ENCODE peak calls at places on chromosome 11, in four cellular contexts. X is CD4-positive, alpha-beta memory T cell; T is right atrium auricular region; R is PC-3. Z is an unnamed sample.

GRCh38 chr11:12280838-12281565 is 96.4 kb upstream of the PARVA start:
- DNase-seq in X (no peak), T (peak; percentile 58), R (no peak), Z (no peak)

GRCh38 chr11:122095950-122096942 is 19.8 kb downstream of the BLID start:
- DNase-seq in X (no peak), T (no peak), R (peak; percentile 51), Z (no peak)

GRCh38 chr11:56474729-56475128 is 1.6 kb upstream of the OR5M3 start:
- DNase-seq in X (no peak), T (no peak), R (no peak), Z (no peak)

GRCh38 chr11:11401960-11402359 is 48.9 kb upstream of the CSNK2A3 start:
- DNase-seq in X (no peak), T (no peak), R (no peak), Z (no peak)

GRCh38 chr11:124297921-124298320 is 15.8 kb downstream of the OR8D1 start:
- DNase-seq in X (no peak), T (no peak), R (no peak), Z (no peak)

GRCh38 chr11:132831272-132831671 is 701.0 kb downstream of the OPCML start:
- DNase-seq in X (no peak), T (no peak), R (no peak), Z (no peak)

GRCh38 chr11:62245271-62245753 is 3.3 kb downstream of the SCGB1D2 start:
- DNase-seq in X (no peak), T (no peak), R (peak; percentile 63), Z (no peak)

GRCh38 chr11:101912823-101913284 is 2.0 kb upstream of the CEP126 start:
- DNase-seq in X (no peak), T (no peak), R (peak; percentile 71), Z (no peak)

GRCh38 chr11:44835326-44835725 is 108.6 kb downstream of the TSPAN18 start:
- DNase-seq in X (no peak), T (no peak), R (no peak), Z (no peak)

GRCh38 chr11:13030857-13031256 is 21.7 kb downstream of the RASSF10 start:
- DNase-seq in X (no peak), T (no peak), R (no peak), Z (no peak)

GRCh38 chr11:105827906-105828305 is 194.1 kb downstream of the MSANTD4 start:
- DNase-seq in X (no peak), T (no peak), R (no peak), Z (no peak)

GRCh38 chr11:128933481-128934178 is 9.0 kb downstream of the TP53AIP1 start:
- DNase-seq in X (no peak), T (no peak), R (no peak), Z (no peak)

GRCh38 chr11:108218455-108218854 is 4.0 kb downstream of the NPAT start:
- DNase-seq in X (no peak), T (no peak), R (peak; percentile 24), Z (no peak)

GRCh38 chr11:65433657-65434056 is 11.1 kb downstream of the NEAT1 start:
- DNase-seq in X (no peak), T (peak; percentile 46), R (no peak), Z (no peak)
- H3K4me1 ChIP-seq in X (peaks cover 76% of the 10 kb centered on the region), T (peaks cover 88% of the 10 kb centered on the region), R (peaks cover 4% of the 10 kb centered on the region), Z (peaks cover 20% of the 10 kb centered on the region)

DNA sequence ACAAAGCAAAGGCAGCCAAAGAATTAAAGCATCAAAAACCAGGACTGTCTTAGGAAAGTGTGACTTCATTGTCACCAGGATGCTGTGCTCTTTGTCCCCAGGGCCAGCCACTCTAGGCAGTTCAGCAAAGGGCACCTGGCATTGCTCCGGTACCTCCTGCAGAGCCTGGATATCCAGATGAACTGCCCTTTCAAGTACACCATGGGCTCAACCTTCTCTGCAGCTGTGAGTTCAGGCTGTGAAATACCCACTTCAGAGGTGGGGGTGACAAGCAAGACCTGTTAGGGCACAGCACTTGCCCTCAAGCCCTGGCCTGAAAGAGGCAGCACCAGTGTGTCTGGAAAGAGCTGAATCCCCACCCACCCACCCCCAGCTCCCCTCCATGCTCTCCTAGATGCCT is 44.5 kb downstream of the KCNQ1OT1 start:
- DNase-seq in X (no peak), T (no peak), R (no peak), Z (no peak)
- H3K9me3 ChIP-seq in X (no peaks in the 10 kb centered on the region), T (peaks cover 4% of the 10 kb centered on the region), R (peaks cover 13% of the 10 kb centered on the region), Z (no peaks in the 10 kb centered on the region)

DNA sequence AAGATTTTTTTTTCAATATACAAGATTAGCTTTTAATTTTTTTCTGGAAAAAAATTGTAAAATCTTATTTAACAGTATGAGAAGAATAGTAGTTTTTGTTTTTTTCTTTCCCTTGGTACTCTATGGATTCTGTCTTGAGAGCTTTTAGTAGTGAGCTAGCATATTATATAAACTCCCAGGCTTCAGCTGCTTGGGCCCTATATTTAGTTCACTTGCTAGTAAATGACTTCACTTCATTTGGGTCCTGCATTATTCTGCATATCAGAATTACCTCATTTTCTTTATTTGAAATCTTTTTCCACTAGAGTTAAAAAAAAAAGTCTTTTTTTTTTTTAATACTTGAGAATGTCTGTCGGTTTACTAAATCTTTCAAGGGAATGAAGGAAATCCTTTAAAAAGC is 33.1 kb downstream of the HIPK3 start:
- DNase-seq in X (no peak), T (no peak), R (no peak), Z (no peak)
- H3K36me3 ChIP-seq in X (peaks cover 12% of the 10 kb centered on the region), T (peaks cover 11% of the 10 kb centered on the region), R (no peaks in the 10 kb centered on the region), Z (peaks cover 9% of the 10 kb centered on the region)

GRCh38 chr11:3942160-3942955 is 86.9 kb downstream of the STIM1 start:
- DNase-seq in X (peak; percentile 46), T (no peak), R (no peak), Z (no peak)
- H3K4me1 ChIP-seq in X (peaks cover 74% of the 10 kb centered on the region), T (peaks cover 60% of the 10 kb centered on the region), R (peaks cover 13% of the 10 kb centered on the region), Z (peaks cover 54% of the 10 kb centered on the region)

DNA sequence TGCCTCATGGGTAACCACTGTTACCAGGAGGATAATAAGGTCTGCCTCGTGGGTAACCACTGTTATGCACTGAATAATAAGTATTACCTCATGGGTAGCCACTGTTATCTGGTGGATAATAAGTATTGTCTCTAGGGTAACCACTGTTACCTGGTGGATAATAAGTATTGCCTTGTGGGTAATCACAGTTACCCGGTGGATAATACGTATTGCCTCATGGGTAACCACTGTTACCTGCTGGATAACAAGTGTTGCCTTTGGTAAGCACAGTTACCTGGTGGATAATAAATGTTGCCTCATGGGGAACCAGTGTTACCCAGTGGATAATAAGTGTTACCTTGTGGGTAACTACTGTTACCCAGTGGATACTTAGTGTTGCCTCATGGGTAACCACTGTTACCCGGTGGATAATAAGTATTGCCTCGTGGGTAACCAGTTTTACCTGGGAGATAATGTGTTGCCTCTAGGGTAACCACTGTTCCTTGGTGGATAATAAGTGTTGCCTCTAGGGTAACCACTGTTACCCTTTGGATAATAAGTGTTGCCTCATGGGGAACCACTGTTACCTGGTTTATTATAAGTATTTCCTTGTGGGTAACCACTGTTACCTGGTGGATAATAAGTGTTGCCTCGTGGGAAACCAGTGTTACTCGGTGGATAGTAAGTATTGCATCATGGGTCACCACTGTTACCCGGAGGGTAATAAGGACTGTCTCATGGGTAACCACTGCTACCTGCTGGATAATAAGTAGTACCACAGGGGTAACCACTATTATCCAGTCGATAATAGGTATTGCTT is 10.6 kb upstream of the NXPE4 start:
- DNase-seq in X (no peak), T (no peak), R (peak; percentile 36), Z (no peak)
- H3K9me3 ChIP-seq in X (no peaks in the 10 kb centered on the region), T (no peaks in the 10 kb centered on the region), R (no peaks in the 10 kb centered on the region), Z (no peaks in the 10 kb centered on the region)

GRCh38 chr11:72709478-72710238 is 35.4 kb upstream of the PDE2A start:
- DNase-seq in X (no peak), T (no peak), R (no peak), Z (no peak)

GRCh38 chr11:72705442-72706365 is 31.5 kb upstream of the PDE2A start:
- DNase-seq in X (no peak), T (no peak), R (no peak), Z (no peak)

GRCh38 chr11:72704783-72705287 is 30.6 kb upstream of the PDE2A start:
- DNase-seq in X (no peak), T (no peak), R (no peak), Z (no peak)

GRCh38 chr11:72706579-72706978 is 32.4 kb upstream of the PDE2A start:
- DNase-seq in X (no peak), T (no peak), R (no peak), Z (no peak)

DNA sequence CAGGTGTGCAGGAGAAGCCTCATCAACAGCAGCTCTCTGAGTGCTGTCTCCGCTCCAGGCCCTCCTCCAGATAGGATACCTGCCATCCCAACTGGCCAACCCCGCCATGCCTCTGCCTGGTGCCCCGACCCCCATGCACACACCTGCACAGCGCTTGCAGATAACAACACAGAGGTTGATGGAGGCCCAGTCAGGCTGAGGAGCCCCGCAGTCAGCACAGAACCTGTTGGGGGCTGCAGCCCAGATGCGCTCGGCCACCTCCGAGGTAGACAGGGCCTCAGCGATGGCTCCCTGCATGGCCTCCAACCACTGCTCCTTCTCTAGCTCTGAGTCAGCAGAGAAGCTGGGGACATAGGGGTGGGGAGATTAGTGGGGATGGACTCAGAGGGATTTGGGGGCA is 32.8 kb upstream of the PDE2A start:
- DNase-seq in X (no peak), T (no peak), R (no peak), Z (no peak)
- H3K36me3 ChIP-seq in X (peaks cover 83% of the 10 kb centered on the region), T (peaks cover 89% of the 10 kb centered on the region), R (peaks cover 17% of the 10 kb centered on the region), Z (peaks cover 94% of the 10 kb centered on the region)

Z was measured in effector memory CD4-positive, alpha-beta T cell.